ENCODE peak calls at places on chromosomes 6 and 20, in nine cellular contexts. W is stimulated activated effector memory CD8-positive, alpha-beta T cell treated with anti-CD3 and anti-CD28 coated beads, Interleukin-12 subunit alpha, Interleukin-12 subunit beta, amount 100 ng/mL, for 72 hours; O is ACHN; D is stimulated activated CD8-positive, alpha-beta memory T cell treated with anti-CD3 and anti-CD28 coated beads, Interleukin-12 subunit alpha, Interleukin-12 subunit beta, amount 100 ng/mL, for 4 hours; G is IMR-90; X is MG63; B is EL; T is central memory CD4-positive, alpha-beta T cell; Y is left ventricle myocardium superior. S is an unnamed sample.

GRCh38 chr6:20873425-20874190 is 339.4 kb downstream of the CDKAL1 start:
- DNase-seq in O (peak; percentile 4), B (no peak), X (no peak), D (no peak), W (no peak), Y (no peak), G (no peak), T (no peak), S (no peak)

GRCh38 chr6:43457643-43458042 is 2.3 kb upstream of the DLK2 start:
- DNase-seq in T (no peak), G (no peak), D (no peak), O (no peak), W (no peak), Y (no peak), X (no peak), B (no peak), S (no peak)

GRCh38 chr6:148885920-148886845 is 139.4 kb downstream of the UST start:
- DNase-seq in D (no peak), B (no peak), Y (no peak), W (no peak), O (no peak), X (no peak), T (no peak), G (no peak), S (no peak)

GRCh38 chr6:38846844-38847243 is 131.7 kb downstream of the DNAH8 start:
- DNase-seq in Y (no peak), W (no peak), O (no peak), X (peak; percentile 68), G (peak; percentile 10), D (no peak), T (no peak), B (peak; percentile 27), S (no peak)

GRCh38 chr6:42628604-42629003 is 64.8 kb downstream of the UBR2 start:
- DNase-seq in G (no peak), B (no peak), T (no peak), O (no peak), D (no peak), X (no peak), Y (no peak), W (no peak), S (no peak)

GRCh38 chr20:19903168-19903676 is 113.9 kb upstream of the NAA20 start:
- DNase-seq in W (no peak), Y (peak; percentile 46), G (peak; percentile 76), T (peak; percentile 6), X (no peak), D (no peak), B (no peak), O (no peak), S (no peak)

GRCh38 chr6:33655155-33655554 is 34.0 kb downstream of the ITPR3 start:
- DNase-seq in T (no peak), X (no peak), B (peak; percentile 17), G (no peak), Y (no peak), O (no peak), W (no peak), D (no peak), S (no peak)

GRCh38 chr6:5490495-5491069 is 229.3 kb downstream of the FARS2 start:
- DNase-seq in O (no peak), G (no peak), W (no peak), T (no peak), X (no peak), D (no peak), Y (no peak), B (no peak), S (no peak)

GRCh38 chr20:42277203-42277602 is 659.0 kb upstream of the CHD6 start:
- DNase-seq in Y (no peak), W (no peak), T (no peak), G (no peak), X (no peak), B (no peak), D (no peak), O (no peak), S (no peak)

GRCh38 chr6:167089243-167090142 is 33.4 kb upstream of the CCR6 start:
- DNase-seq in G (no peak), X (no peak), Y (peak; percentile 27), T (no peak), D (no peak), O (no peak), B (no peak), W (no peak), S (no peak)

GRCh38 chr6:155219858-155220301 is 43.9 kb upstream of the CLDN20 start:
- DNase-seq in B (no peak), X (peak; percentile 81), G (no peak), D (no peak), Y (no peak), T (no peak), O (no peak), W (no peak), S (no peak)

GRCh38 chr6:94478178-94479140 is 1059.1 kb upstream of the EPHA7 start:
- DNase-seq in W (no peak), G (no peak), B (no peak), T (no peak), X (no peak), D (no peak), Y (no peak), O (no peak), S (no peak)

GRCh38 chr20:34345426-34345757 is 17.7 kb upstream of the ITCH start:
- DNase-seq in G (no peak), B (no peak), O (no peak), X (no peak), Y (no peak), W (no peak), D (no peak), T (no peak), S (no peak)

GRCh38 chr6:44254201-44254956 is 2.9 kb downstream of the SLC35B2 start:
- DNase-seq in G (no peak), Y (no peak), D (no peak), T (no peak), X (peak; percentile 74), O (no peak), B (peak; percentile 40), W (no peak), S (no peak)